ENCODE peak calls at places on chromosome 10, in four cellular contexts. N is lung, G is iPS DF 6.9, E is A549. C is an unnamed sample.
A peak's percentile ranks its signal among the peaks of the same experiment; 100 is the strongest.

GRCh38 chr10:6269953-6270867 is 67.5 kb downstream of the PFKFB3 start:
- DNase-seq in E (no peak), G (no peak), N (no peak), C (no peak)

GRCh38 chr10:80197972-80198591 is 7.3 kb downstream of the ANXA11 start:
- DNase-seq in N (no peak), E (no peak), G (no peak), C (no peak)

GRCh38 chr10:98664329-98665042 is 217.8 kb upstream of the HPS1 start:
- DNase-seq in E (peak; percentile 39), G (no peak), N (no peak), C (peak; percentile 15)

GRCh38 chr10:131872837-131873375 is 27.9 kb upstream of the PPP2R2D start:
- DNase-seq in G (no peak), E (no peak), N (no peak), C (no peak)

GRCh38 chr10:24344279-24344678 is 135.3 kb downstream of the KIAA1217 start:
- DNase-seq in G (no peak), E (no peak), N (no peak), C (no peak)

GRCh38 chr10:72692897-72693598 is 1.1 kb downstream of the MCU start:
- DNase-seq in G (no peak), E (no peak), N (no peak), C (no peak)

GRCh38 chr10:58775960-58776574 is 263.4 kb downstream of the BICC1 start:
- DNase-seq in N (no peak), G (no peak), E (peak; percentile 32), C (no peak)

GRCh38 chr10:12638103-12638502 is 288.8 kb downstream of the CAMK1D start:
- DNase-seq in N (no peak), G (no peak), E (peak; percentile 51), C (no peak)

GRCh38 chr10:98030093-98030821 is at the start of gene CRTAC1:
- DNase-seq in G (no peak), E (peak; percentile 32), N (peak; percentile 63), C (no peak)

GRCh38 chr10:95509281-95509680 is 51.9 kb downstream of the SORBS1 start:
- DNase-seq in E (no peak), N (no peak), G (no peak), C (no peak)

GRCh38 chr10:116679351-116679750 is 58.6 kb downstream of the PNLIPRP2 start:
- DNase-seq in G (no peak), E (no peak), N (no peak), C (no peak)

GRCh38 chr10:77173615-77174461 is 463.8 kb downstream of the KCNMA1 start:
- DNase-seq in N (peak; percentile 75), G (peak; percentile 76), E (peak; percentile 77), C (no peak)

GRCh38 chr10:119217937-119218579 is 10.7 kb downstream of the GRK5 start:
- DNase-seq in N (no peak), G (no peak), E (no peak), C (no peak)

GRCh38 chr10:93548376-93549071 is 17.9 kb upstream of the FFAR4 start:
- DNase-seq in N (no peak), E (peak; percentile 90), G (no peak), C (peak; percentile 77)

GRCh38 chr10:44981172-44982113 is 2.8 kb upstream of the DEPP1 start:
- DNase-seq in G (no peak), N (no peak), E (peak; percentile 79), C (peak; percentile 84)

GRCh38 chr10:61779276-61779675 is 116.5 kb downstream of the CABCOCO1 start:
- DNase-seq in E (no peak), G (no peak), N (no peak), C (no peak)

GRCh38 chr10:5976689-5977470 is 463 bp downstream of the IL15RA start:
- DNase-seq in G (no peak), E (peak; percentile 55), N (peak; percentile 49), C (no peak)

GRCh38 chr10:46293832-46294640 is 7.2 kb downstream of the ANTXRL start:
- DNase-seq in E (peak; percentile 50), N (peak; percentile 39), G (no peak), C (no peak)

GRCh38 chr10:3478153-3478552 is 305.6 kb upstream of the PITRM1 start:
- DNase-seq in N (no peak), E (no peak), G (no peak), C (no peak)

GRCh38 chr10:20970044-20970443 is 72.9 kb upstream of the NEBL start:
- DNase-seq in G (no peak), N (no peak), E (no peak), C (peak; percentile 10)

GRCh38 chr10:76336213-76336963 is 905.0 kb downstream of the LRMDA start:
- DNase-seq in N (no peak), E (peak; percentile 16), G (no peak), C (no peak)

GRCh38 chr10:47104101-47104707 is 193.0 kb downstream of the PTPN20 start:
- DNase-seq in G (no peak), N (no peak), E (no peak), C (no peak)

GRCh38 chr10:35005868-35006267 is 84.3 kb downstream of the CUL2 start:
- DNase-seq in G (no peak), N (no peak), E (peak; percentile 80), C (peak; percentile 94)

GRCh38 chr10:125687507-125688185 is 4.7 kb upstream of the TEX36 start:
- DNase-seq in G (no peak), E (no peak), N (no peak), C (no peak)

GRCh38 chr10:22911889-22912762 is 15.7 kb upstream of the ARMC3 start:
- DNase-seq in G (no peak), N (no peak), E (no peak), C (no peak)

GRCh38 chr10:22908837-22909236 is 19.0 kb upstream of the ARMC3 start:
- DNase-seq in E (no peak), N (no peak), G (no peak), C (no peak)

GRCh38 chr10:22911067-22911466 is 16.8 kb upstream of the ARMC3 start:
- DNase-seq in N (no peak), G (no peak), E (no peak), C (no peak)

GRCh38 chr10:22903694-22904093 is 24.2 kb upstream of the ARMC3 start:
- DNase-seq in G (no peak), N (no peak), E (no peak), C (no peak)

DNA sequence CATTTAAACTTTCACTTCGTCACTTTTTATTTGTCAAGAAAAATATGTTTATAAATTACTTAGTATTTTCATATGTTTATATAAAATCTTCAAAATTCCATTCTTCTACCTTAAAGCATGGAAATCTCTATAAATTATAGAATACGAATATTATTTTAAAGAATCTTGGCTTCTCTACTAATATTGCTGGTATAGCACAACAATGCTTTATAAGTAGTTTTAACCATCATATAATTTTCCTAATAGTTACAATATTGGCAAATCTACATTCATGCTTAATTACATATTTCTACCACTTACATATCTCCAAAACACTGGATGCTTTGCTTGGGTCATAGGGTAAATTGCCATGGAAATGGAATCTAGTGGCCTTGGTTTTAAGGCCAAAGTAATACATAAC is 21.1 kb upstream of the ARMC3 start:
- DNase-seq in G (no peak), N (no peak), E (no peak), C (no peak)
- H3K9me3 ChIP-seq in G (peaks cover 2% of the 10 kb centered on the region), N (peaks cover 6% of the 10 kb centered on the region), E (peaks cover 16% of the 10 kb centered on the region), C (no peaks in the 10 kb centered on the region)

GRCh38 chr10:110165867-110166266 is 41.5 kb upstream of the MXI1 start:
- DNase-seq in E (no peak), N (peak; percentile 21), G (no peak), C (no peak)
- H3K9me3 ChIP-seq in E (peaks cover 2% of the 10 kb centered on the region), N (no peaks in the 10 kb centered on the region), G (no peaks in the 10 kb centered on the region), C (no peaks in the 10 kb centered on the region)

GRCh38 chr10:83753490-83753889 is 385.8 kb upstream of the GHITM start:
- DNase-seq in G (no peak), E (no peak), N (no peak), C (no peak)

DNA sequence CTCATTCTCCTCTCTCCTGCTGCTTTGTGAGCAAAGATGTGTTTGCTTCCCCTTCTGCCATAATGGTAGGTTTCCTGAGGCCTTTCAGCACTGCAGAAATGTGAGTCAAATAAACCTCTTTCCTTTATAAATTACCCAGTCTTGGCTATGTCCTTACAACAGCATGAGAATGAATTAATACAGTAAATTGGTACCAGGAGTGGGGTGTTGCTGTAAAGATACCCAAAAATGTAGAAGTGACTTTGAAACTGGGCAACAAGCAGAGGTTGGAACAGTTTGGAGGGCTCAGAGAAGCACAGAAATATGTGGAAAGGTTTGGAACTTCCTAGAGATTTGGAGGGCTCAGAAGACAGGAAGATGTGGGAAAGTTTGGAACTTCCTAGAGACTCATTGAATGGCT is 388.7 kb upstream of the GHITM start:
- DNase-seq in N (no peak), G (no peak), E (no peak), C (no peak)
- H3K9me3 ChIP-seq in N (peaks cover 26% of the 10 kb centered on the region), G (peaks cover 2% of the 10 kb centered on the region), E (peaks cover 18% of the 10 kb centered on the region), C (no peaks in the 10 kb centered on the region)

GRCh38 chr10:130655313-130656186 is 519.4 kb downstream of the GLRX3 start:
- DNase-seq in E (no peak), G (no peak), N (no peak), C (no peak)

GRCh38 chr10:130656187-130656575 is 520.0 kb downstream of the GLRX3 start:
- DNase-seq in N (no peak), G (no peak), E (no peak), C (no peak)

GRCh38 chr10:130654726-130655125 is 518.5 kb downstream of the GLRX3 start:
- DNase-seq in G (no peak), E (no peak), N (no peak), C (no peak)

GRCh38 chr10:130652544-130652943 is 516.4 kb downstream of the GLRX3 start:
- DNase-seq in G (no peak), N (no peak), E (no peak), C (no peak)

DNA sequence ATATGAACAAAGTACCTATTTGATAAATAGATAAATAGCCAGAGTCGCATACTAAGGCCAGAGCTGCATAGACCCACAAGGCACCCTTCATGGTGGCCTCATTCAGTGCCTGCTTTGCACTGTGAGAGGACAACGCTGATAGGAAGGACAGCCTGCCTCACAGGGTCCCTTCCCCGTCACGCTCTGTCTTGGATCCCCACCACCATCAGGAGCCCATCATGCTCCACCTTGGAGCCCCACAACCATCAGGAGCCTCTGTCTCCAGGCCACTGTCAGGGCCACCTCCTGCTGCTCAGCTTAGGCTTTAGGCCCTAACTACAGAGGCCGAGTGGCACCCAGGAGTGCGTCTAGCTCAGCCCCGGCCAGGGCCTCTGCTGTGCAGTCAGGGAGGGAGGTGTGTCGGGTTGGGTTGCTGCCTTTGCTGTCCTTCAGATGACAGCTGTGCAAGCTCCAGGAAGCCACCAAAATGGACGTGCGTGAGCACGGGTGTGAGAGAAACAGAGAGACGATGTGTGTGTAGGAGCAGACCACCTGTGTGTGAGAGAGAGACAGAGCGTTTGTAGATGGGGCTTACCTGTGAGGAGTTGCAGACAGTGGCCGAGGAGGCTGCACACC is 516.9 kb downstream of the GLRX3 start:
- DNase-seq in N (no peak), E (no peak), G (no peak), C (no peak)
- H3K9me3 ChIP-seq in N (no peaks in the 10 kb centered on the region), E (no peaks in the 10 kb centered on the region), G (peaks cover 35% of the 10 kb centered on the region), C (no peaks in the 10 kb centered on the region)

C was measured in Panc1.